ENCODE peak calls at places on chromosomes 4 and X, in nine cellular contexts. I is pancreas; A is PC-3; G is CD8-positive, alpha-beta T cell; H is neural progenitor cell; M is A549; K is ovary; B is heart right ventricle; R is cardiac muscle cell. P is an unnamed sample.

GRCh38 chr4:98626350-98626749 is 32.1 kb downstream of the TSPAN5 start:
- DNase-seq in R (no peak), B (peak), A (peak), G (no peak), M (peak), H (no peak), I (no peak), K (peak), P (peak)

GRCh38 chr4:7705062-7705461 is 234.6 kb downstream of the AFAP1 start:
- DNase-seq in R (no peak), G (no peak), M (no peak), H (peak), K (no peak), I (no peak), A (no peak), B (peak), P (peak)

GRCh38 chr4:54187148-54187547 is 41.9 kb upstream of the PDGFRA start:
- DNase-seq in A (no peak), G (no peak), H (no peak), B (peak), I (no peak), M (no peak), K (no peak), R (peak), P (peak)

GRCh38 chr4:17781072-17781830 is at the start of gene FAM184B:
- DNase-seq in M (no peak), H (peak), K (no peak), R (peak), B (no peak), G (no peak), I (no peak), A (peak), P (no peak)

GRCh38 chr4:54315561-54315960 is 86.5 kb downstream of the PDGFRA start:
- DNase-seq in A (no peak), K (no peak), I (no peak), G (no peak), R (no peak), M (no peak), H (no peak), B (no peak), P (no peak)

GRCh38 chrX:109533005-109533404 is 3.6 kb upstream of the NXT2 start:
- DNase-seq in H (no peak), K (no peak), M (no peak), G (no peak), R (no peak), A (no peak), B (no peak), I (no peak), P (no peak)

GRCh38 chr4:174753031-174753430 is 76.0 kb downstream of the GLRA3 start:
- DNase-seq in K (no peak), G (no peak), R (no peak), M (no peak), B (no peak), A (no peak), H (no peak), I (no peak), P (no peak)

GRCh38 chr4:71268156-71268555 is 70.7 kb upstream of the SLC4A4 start:
- DNase-seq in M (no peak), I (no peak), B (no peak), G (no peak), K (no peak), R (peak), A (peak), H (no peak), P (no peak)

GRCh38 chr4:8407756-8408155 is 32.8 kb downstream of the ACOX3 start:
- DNase-seq in I (no peak), R (no peak), A (no peak), B (no peak), M (no peak), H (no peak), K (no peak), G (no peak), P (no peak)

GRCh38 chr4:38663021-38663800 is 788 bp upstream of the KLF3 start:
- DNase-seq in A (no peak), M (peak), B (peak), R (peak), K (peak), H (peak), I (no peak), G (no peak), P (peak)

GRCh38 chr4:143538979-143539669 is 25.6 kb downstream of the SMARCA5 start:
- DNase-seq in K (no peak), H (no peak), B (no peak), I (no peak), R (no peak), M (no peak), G (no peak), A (no peak), P (no peak)

GRCh38 chr4:105440890-105441289 is 33.0 kb downstream of the PPA2 start:
- DNase-seq in K (no peak), M (no peak), G (no peak), A (no peak), H (no peak), B (no peak), I (no peak), R (no peak), P (no peak)

DNA sequence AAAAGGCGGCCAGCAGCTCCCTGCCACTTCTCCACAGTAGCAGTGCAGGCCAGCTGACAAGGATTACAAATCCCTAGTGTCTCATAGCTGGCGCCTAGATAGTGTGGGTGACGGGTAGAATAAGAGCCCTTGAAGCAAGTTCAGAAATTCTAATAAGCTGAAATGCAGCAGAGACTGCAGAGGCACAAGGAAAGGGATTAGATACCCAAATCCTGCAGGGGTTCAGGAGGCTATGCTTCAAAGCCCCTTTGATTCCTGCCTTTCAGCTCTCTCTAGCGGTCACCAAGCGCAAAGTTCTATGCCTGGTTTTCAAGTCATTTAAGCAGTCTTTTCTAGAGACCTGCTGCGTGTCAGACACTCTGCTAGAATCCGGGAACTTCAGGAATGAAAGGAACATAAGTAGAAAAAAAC is 79.2 kb downstream of the RLIM start:
- DNase-seq in G (no peak), R (peak), H (peak), A (peak), B (peak), K (no peak), I (no peak), M (no peak), P (peak)
- TF ChIP-seq CTCF in G (no peak), R (peak), H (peak), A (peak), B (peak), K (no peak), I (no peak), M (peak), P (no peak)

GRCh38 chrX:3262906-3263305 is 83.5 kb downstream of the MXRA5 start:
- DNase-seq in K (no peak), R (no peak), G (no peak), M (peak), A (peak), H (no peak), I (no peak), B (no peak), P (no peak)
- H3K27ac ChIP-seq in K (no peak), R (no peak), G (no peak), M (peak), A (no peak), H (no peak), I (no peak), B (no peak), P (no peak)

DNA sequence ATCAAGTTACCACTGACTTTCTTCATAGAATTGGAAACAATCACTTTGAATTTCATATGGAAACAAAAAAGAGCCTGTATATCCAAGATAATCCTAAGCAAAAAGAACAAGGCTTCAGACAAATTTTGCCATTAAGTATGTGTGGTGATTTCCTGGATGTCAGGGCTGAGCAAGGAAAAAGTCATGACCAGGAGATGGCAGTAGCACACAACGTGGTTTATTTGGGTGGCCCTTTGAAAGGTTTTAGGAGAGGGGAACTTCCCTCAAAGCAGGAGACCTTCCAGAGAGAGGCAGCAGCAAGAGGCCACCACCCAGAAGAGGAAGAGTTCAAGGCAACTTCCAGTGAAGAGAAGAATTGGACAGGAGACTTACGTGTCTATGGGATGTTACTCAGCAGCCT is 18.1 kb upstream of the ZXDB start:
- DNase-seq in A (peak), M (no peak), K (no peak), I (no peak), R (peak), G (no peak), B (no peak), H (peak), P (no peak)
- TF ChIP-seq CTCF in A (peak), M (peak), K (no peak), I (no peak), R (peak), G (no peak), B (peak), H (peak), P (no peak)

GRCh38 chrX:140767646-140768045 is 58.1 kb downstream of the LINC00632 start:
- DNase-seq in I (no peak), M (no peak), R (no peak), B (no peak), G (no peak), H (no peak), A (peak), K (no peak), P (no peak)

GRCh38 chrX:140764401-140764919 is 54.9 kb downstream of the LINC00632 start:
- DNase-seq in R (peak), G (no peak), M (no peak), I (peak), B (no peak), H (peak), A (peak), K (peak), P (peak)

GRCh38 chrX:140766024-140766611 is 56.6 kb downstream of the LINC00632 start:
- DNase-seq in R (peak), B (peak), A (peak), I (peak), G (peak), K (peak), M (no peak), H (peak), P (peak)

GRCh38 chrX:140762061-140762460 is 52.5 kb downstream of the LINC00632 start:
- DNase-seq in M (peak), A (peak), B (peak), I (peak), H (peak), K (no peak), G (no peak), R (peak), P (peak)

DNA sequence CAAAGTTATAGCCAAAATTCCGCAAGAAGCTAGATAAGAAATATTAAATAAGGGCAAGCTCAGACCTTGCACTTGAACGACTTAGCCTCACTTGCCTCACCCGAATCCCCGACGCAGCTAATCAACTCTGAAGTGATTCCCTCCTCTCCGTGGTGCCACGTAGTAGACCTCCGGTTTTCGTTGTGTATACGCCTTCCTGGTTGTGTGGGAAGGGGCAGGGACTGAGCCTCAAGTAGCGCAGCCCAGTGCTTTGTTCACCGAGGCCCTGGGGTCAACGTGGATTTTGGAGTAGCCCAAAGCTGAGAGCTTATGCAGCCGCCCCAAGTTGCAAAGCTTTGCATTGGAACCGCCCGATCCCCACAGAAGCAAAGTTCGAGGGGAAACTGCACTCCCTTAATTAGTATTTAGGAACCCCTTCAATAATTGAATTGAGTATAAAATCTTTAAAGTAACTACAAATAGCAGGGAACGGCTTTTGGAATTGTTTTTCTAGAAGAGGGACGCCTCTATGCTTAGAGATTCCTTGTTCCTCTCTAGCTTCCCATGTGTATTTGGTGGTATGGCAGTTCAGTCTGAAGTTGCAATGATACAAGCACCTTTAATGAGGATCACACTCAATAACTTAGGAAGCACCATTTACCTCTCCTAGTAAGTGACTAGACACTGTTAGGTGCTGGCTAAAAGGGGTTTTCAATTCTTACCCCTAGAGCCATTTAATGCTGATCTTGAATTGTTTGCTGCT is 55.7 kb downstream of the LINC00632 start:
- DNase-seq in M (no peak), K (no peak), B (no peak), H (peak), I (no peak), A (peak), G (no peak), R (peak), P (peak)
- H3K27ac ChIP-seq in M (peak), K (no peak), B (no peak), H (no peak), I (no peak), A (peak), G (no peak), R (no peak), P (no peak)

DNA sequence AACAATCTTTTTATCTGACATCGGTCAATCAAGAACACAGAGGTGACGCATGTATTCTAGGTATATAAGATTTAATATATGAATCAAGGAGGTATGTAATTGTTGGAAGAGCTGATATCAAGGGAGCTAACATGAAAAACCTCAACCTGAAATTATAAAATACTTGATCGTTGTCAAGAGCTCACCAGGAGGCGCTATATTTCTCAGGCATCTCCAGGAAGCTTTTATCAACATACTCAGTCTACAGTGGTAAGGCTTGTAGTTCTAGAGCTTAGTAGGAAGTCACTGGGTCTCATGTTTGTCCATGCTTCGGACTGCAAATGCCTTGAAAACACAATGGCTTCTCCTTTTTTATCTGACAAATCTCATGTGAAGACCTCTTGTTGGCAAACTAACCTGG is 156.1 kb downstream of the GRXCR1 start:
- DNase-seq in I (no peak), M (no peak), G (no peak), B (no peak), K (no peak), R (no peak), H (no peak), A (peak), P (no peak)
- TF ChIP-seq CTCF in I (no peak), M (no peak), G (no peak), B (no peak), K (no peak), R (no peak), H (peak), A (peak), P (no peak)

DNA sequence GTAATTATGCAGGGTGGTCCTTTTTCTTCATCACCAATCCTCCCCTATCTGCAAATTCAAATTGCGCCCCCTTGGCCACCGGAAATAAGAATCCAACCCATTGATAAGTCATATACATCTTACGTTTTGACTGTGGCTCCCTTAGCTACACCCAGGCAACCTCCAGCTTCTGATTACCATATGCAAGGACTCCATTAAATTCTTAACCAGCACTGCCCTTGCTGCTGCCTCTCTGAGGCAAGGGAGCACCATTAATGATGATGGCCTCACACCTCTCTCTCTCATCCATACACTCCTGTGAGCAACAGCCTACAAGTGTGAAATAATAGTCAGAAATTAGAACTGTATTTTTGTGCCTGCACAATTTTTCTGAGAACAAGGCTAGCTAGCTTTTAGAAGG is 106.0 kb upstream of the NOCT start:
- DNase-seq in I (no peak), R (no peak), G (no peak), B (no peak), M (no peak), H (no peak), A (no peak), K (no peak), P (no peak)
- H3K27ac ChIP-seq in I (no peak), R (no peak), G (no peak), B (no peak), M (peak), H (no peak), A (no peak), K (no peak), P (no peak)

GRCh38 chr4:101081695-101082369 is 265.5 kb downstream of the PPP3CA start:
- DNase-seq in B (no peak), A (no peak), M (no peak), H (no peak), G (no peak), K (no peak), R (no peak), I (peak), P (no peak)

GRCh38 chr4:101075536-101075935 is 271.8 kb downstream of the PPP3CA start:
- DNase-seq in G (no peak), A (no peak), M (no peak), I (no peak), H (no peak), K (no peak), B (no peak), R (no peak), P (no peak)

GRCh38 chr4:101076032-101076431 is 271.3 kb downstream of the PPP3CA start:
- DNase-seq in K (no peak), R (no peak), M (no peak), B (no peak), I (no peak), A (no peak), H (no peak), G (no peak), P (no peak)

GRCh38 chr4:101081166-101081565 is 266.2 kb downstream of the PPP3CA start:
- DNase-seq in I (no peak), M (no peak), R (no peak), K (no peak), B (no peak), A (no peak), H (no peak), G (no peak), P (no peak)

DNA sequence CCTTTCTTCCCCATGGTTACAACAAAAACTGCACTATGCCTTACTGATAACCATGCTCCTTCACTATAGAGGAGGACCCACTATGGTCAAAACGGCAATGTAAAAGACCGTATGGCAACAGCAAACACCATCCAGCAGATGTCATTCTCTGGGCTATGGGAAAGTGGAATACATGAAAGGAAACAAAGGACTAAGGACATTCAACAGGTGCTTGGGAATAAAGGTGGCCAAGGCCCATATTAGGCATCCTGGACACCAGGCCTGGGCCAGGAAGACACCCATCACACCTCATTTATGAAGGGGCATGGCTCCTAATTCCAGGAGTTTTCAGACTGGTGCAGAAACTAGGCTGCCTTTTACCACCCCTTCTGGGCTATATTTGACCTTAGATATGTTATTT is 268.4 kb downstream of the PPP3CA start:
- DNase-seq in M (no peak), R (no peak), K (no peak), A (no peak), I (no peak), H (no peak), G (no peak), B (no peak), P (no peak)
- TF ChIP-seq CTCF in M (no peak), R (no peak), K (no peak), A (no peak), I (no peak), H (no peak), G (no peak), B (no peak), P (no peak)

P was measured in testis.